ENCODE peak calls at places on chromosomes 7 and 10, in six cellular contexts. K is memory B cell; Y is NCI-H1694; E is Kasumi-1; N is NCI-H460; J is stimulated activated CD4-positive, alpha-beta T cell treated with anti-CD3 and anti-CD28 coated beads, Interleukin-1b, Interleukin-23, amount 100 ng/mL, for 1 hour. S is an unnamed sample.

GRCh38 chr10:101241840-101242707 is 12.8 kb upstream of the LBX1 start:
- DNase-seq in Y (peak; percentile 57), K (no peak), J (no peak), E (no peak), N (no peak), S (no peak)

GRCh38 chr7:130752424-130752823 is 18.4 kb upstream of the KLF14 start:
- DNase-seq in Y (no peak), J (no peak), K (no peak), N (no peak), E (no peak), S (no peak)

GRCh38 chr7:50657341-50657873 is 92.2 kb upstream of the DDC start:
- DNase-seq in K (no peak), J (no peak), N (no peak), Y (no peak), E (no peak), S (no peak)

GRCh38 chr7:14761506-14762296 is 140.8 kb downstream of the DGKB start:
- DNase-seq in K (no peak), J (no peak), E (no peak), Y (peak; percentile 86), N (no peak), S (no peak)

GRCh38 chr10:44911081-44911540 is at the start of gene TMEM72:
- DNase-seq in Y (no peak), E (no peak), J (no peak), N (no peak), K (no peak), S (no peak)

GRCh38 chr7:151645311-151645710 is 125.6 kb upstream of the RHEB start:
- DNase-seq in E (no peak), N (no peak), J (no peak), K (no peak), Y (no peak), S (no peak)

GRCh38 chr7:133124974-133125373 is 43.1 kb upstream of the CHCHD3 start:
- DNase-seq in N (no peak), E (no peak), J (no peak), K (no peak), Y (no peak), S (no peak)

GRCh38 chr7:148962823-148963582 is 65.3 kb downstream of the PDIA4 start:
- DNase-seq in K (peak; percentile 44), N (peak; percentile 67), E (peak; percentile 64), J (no peak), Y (peak; percentile 64), S (peak; percentile 56)

GRCh38 chr10:118374404-118374803 is 32.3 kb upstream of the FAM204A start:
- DNase-seq in K (no peak), E (no peak), J (no peak), Y (no peak), N (no peak), S (no peak)

GRCh38 chr7:25913574-25914224 is 238.3 kb upstream of the NFE2L3 start:
- DNase-seq in Y (no peak), E (no peak), K (no peak), N (no peak), J (no peak), S (no peak)

GRCh38 chr10:5560142-5560843 is 35.5 kb downstream of the CALML3 start:
- DNase-seq in E (no peak), K (no peak), Y (no peak), N (no peak), J (no peak), S (no peak)

GRCh38 chr7:157825325-157825724 is 488.5 kb downstream of the DNAJB6 start:
- DNase-seq in N (no peak), E (no peak), Y (no peak), J (no peak), K (no peak), S (no peak)

GRCh38 chr7:37786741-37787569 is 61.4 kb upstream of the NME8 start:
- DNase-seq in N (no peak), Y (no peak), K (peak; percentile 32), J (no peak), E (peak; percentile 97), S (peak; percentile 63)

GRCh38 chr7:156034397-156034796 is 222.1 kb upstream of the SHH start:
- DNase-seq in E (peak; percentile 91), N (no peak), Y (no peak), J (no peak), K (no peak), S (peak; percentile 77)

GRCh38 chr10:88848499-88848898 is 3.1 kb downstream of the ANKRD22 start:
- DNase-seq in Y (no peak), E (peak; percentile 72), K (no peak), N (peak; percentile 15), J (no peak), S (no peak)

GRCh38 chr10:114473776-114474175 is 69.5 kb upstream of the AFAP1L2 start:
- DNase-seq in K (no peak), J (no peak), N (no peak), Y (no peak), E (no peak), S (no peak)

GRCh38 chr7:11237742-11238141 is 264.1 kb downstream of the PHF14 start:
- DNase-seq in Y (no peak), K (no peak), N (peak; percentile 5), J (no peak), E (no peak), S (no peak)

GRCh38 chr10:16741540-16741939 is 75.7 kb downstream of the RSU1 start:
- DNase-seq in K (no peak), N (no peak), Y (no peak), E (no peak), J (no peak), S (no peak)

GRCh38 chr7:33195264-33195663 is 65.9 kb downstream of the BBS9 start:
- DNase-seq in K (no peak), E (no peak), J (no peak), Y (no peak), N (no peak), S (peak; percentile 6)

GRCh38 chr7:114825423-114825951 is 96.4 kb upstream of the MDFIC start:
- DNase-seq in Y (no peak), N (no peak), K (no peak), E (no peak), J (peak; percentile 11), S (no peak)

GRCh38 chr10:125123363-125124113 is 36.8 kb downstream of the CTBP2 start:
- DNase-seq in Y (no peak), J (no peak), N (peak; percentile 90), K (no peak), E (no peak), S (no peak)

GRCh38 chr7:106659963-106660861 is 746 bp downstream of the CCDC71L start:
- DNase-seq in J (peak; percentile 71), N (peak; percentile 60), K (peak; percentile 77), E (peak; percentile 73), Y (peak; percentile 42), S (peak; percentile 88)

GRCh38 chr10:33280217-33280616 is 54.2 kb downstream of the NRP1 start:
- DNase-seq in E (no peak), J (no peak), K (no peak), Y (no peak), N (no peak), S (no peak)

GRCh38 chr7:23347682-23348180 is 48.6 kb downstream of the MALSU1 start:
- DNase-seq in J (no peak), K (no peak), E (peak; percentile 46), Y (no peak), N (peak; percentile 80), S (no peak)

GRCh38 chr7:33639552-33640197 is 265.7 kb upstream of the BMPER start:
- DNase-seq in K (no peak), N (no peak), Y (no peak), E (no peak), J (no peak), S (no peak)

GRCh38 chr10:11301571-11302111 is 284.0 kb downstream of the CELF2 start:
- DNase-seq in E (no peak), J (no peak), Y (no peak), K (no peak), N (no peak), S (no peak)

GRCh38 chr7:101352920-101353308 is 9.8 kb upstream of the COL26A1 start:
- DNase-seq in K (no peak), J (no peak), E (no peak), Y (no peak), N (no peak), S (no peak)

GRCh38 chr7:29844614-29845013 is 38.3 kb downstream of the WIPF3 start:
- DNase-seq in K (no peak), E (no peak), Y (no peak), J (no peak), N (no peak), S (no peak)

GRCh38 chr7:132437730-132438129 is 138.5 kb downstream of the PLXNA4 start:
- DNase-seq in E (peak; percentile 65), J (no peak), N (no peak), K (no peak), Y (no peak), S (no peak)

GRCh38 chr7:157018328-157018996 is 8.0 kb upstream of the MNX1 start:
- DNase-seq in Y (no peak), E (no peak), N (no peak), K (no peak), J (no peak), S (no peak)

S was measured in HL-60.